ENCODE peak calls at places on chromosomes 7 and 10, in five cellular contexts. K, X, M, Z and L are unnamed samples.

GRCh38 chr7:151890355-151891004 is 13.6 kb upstream of the PRKAG2 start:
- DNase-seq in K (no peak), X (no peak), M (no peak), Z (no peak), L (no peak)

GRCh38 chr7:43868681-43869017 is 668 bp downstream of the MRPS24 start:
- DNase-seq in K (no peak), X (no peak), M (no peak), Z (no peak), L (no peak)

GRCh38 chr10:118698421-118698820 is 56.3 kb downstream of the CACUL1 start:
- DNase-seq in K (no peak), X (peak; percentile 39), M (peak; percentile 88), Z (no peak), L (peak; percentile 87)

GRCh38 chr10:103333934-103334520 is 16.9 kb downstream of the PCGF6 start:
- DNase-seq in K (no peak), X (peak; percentile 58), M (peak; percentile 4), Z (peak; percentile 39), L (no peak)

GRCh38 chr7:24755541-24756416 is 1.5 kb downstream of the GSDME start:
- DNase-seq in K (no peak), X (peak; percentile 79), M (peak; percentile 12), Z (no peak), L (no peak)

GRCh38 chr7:30986738-30987137 is 23.0 kb downstream of the GHRHR start:
- DNase-seq in K (no peak), X (no peak), M (no peak), Z (peak; percentile 65), L (no peak)

GRCh38 chr7:40760997-40761396 is 626.2 kb downstream of the SUGCT start:
- DNase-seq in K (no peak), X (no peak), M (no peak), Z (no peak), L (no peak)

GRCh38 chr7:91266067-91266930 is 2.1 kb downstream of the FZD1 start:
- DNase-seq in K (peak; percentile 40), X (no peak), M (no peak), Z (peak; percentile 45), L (no peak)

GRCh38 chr7:77995717-77996116 is 197.1 kb downstream of the PHTF2 start:
- DNase-seq in K (no peak), X (no peak), M (no peak), Z (peak; percentile 74), L (no peak)

GRCh38 chr7:44134943-44135628 is 6.0 kb downstream of the MYL7 start:
- DNase-seq in K (no peak), X (no peak), M (no peak), Z (no peak), L (no peak)

GRCh38 chr10:102602272-102603045 is 41.8 kb upstream of the TRIM8 start:
- DNase-seq in K (no peak), X (no peak), M (no peak), Z (no peak), L (no peak)

GRCh38 chr7:107049480-107049879 is 5.0 kb downstream of the PRKAR2B start:
- DNase-seq in K (no peak), X (no peak), M (no peak), Z (no peak), L (no peak)

GRCh38 chr7:45151967-45152366 is 5.6 kb upstream of the RAMP3 start:
- DNase-seq in K (no peak), X (no peak), M (no peak), Z (no peak), L (no peak)

GRCh38 chr7:90655566-90655965 is 59.4 kb downstream of the CDK14 start:
- DNase-seq in K (no peak), X (peak; percentile 82), M (no peak), Z (no peak), L (no peak)

GRCh38 chr7:47285860-47286491 is 295.9 kb downstream of the TNS3 start:
- DNase-seq in K (no peak), X (no peak), M (no peak), Z (peak; percentile 16), L (no peak)

GRCh38 chr7:39650676-39651075 is 27.3 kb downstream of the RALA start:
- DNase-seq in K (no peak), X (no peak), M (no peak), Z (no peak), L (no peak)

GRCh38 chr10:91880310-91880709 is 29.0 kb downstream of the FGFBP3 start:
- DNase-seq in K (no peak), X (peak; percentile 70), M (no peak), Z (peak; percentile 44), L (no peak)

GRCh38 chr10:16519908-16520861 is 1.5 kb downstream of the C1QL3 start:
- DNase-seq in K (no peak), X (no peak), M (no peak), Z (peak; percentile 59), L (no peak)

GRCh38 chr10:68895041-68895440 is 6.1 kb upstream of the DDX50 start:
- DNase-seq in K (no peak), X (no peak), M (no peak), Z (no peak), L (no peak)

GRCh38 chr7:28409716-28410627 is 2.3 kb upstream of the CREB5 start:
- DNase-seq in K (peak; percentile 39), X (peak; percentile 26), M (no peak), Z (peak; percentile 81), L (no peak)

GRCh38 chr7:151351967-151352366 is 10.4 kb downstream of the NUB1 start:
- DNase-seq in K (no peak), X (no peak), M (peak; percentile 72), Z (no peak), L (peak; percentile 78)

GRCh38 chr7:80681272-80681885 is 42.9 kb downstream of the CD36 start:
- DNase-seq in K (no peak), X (peak; percentile 55), M (no peak), Z (peak; percentile 14), L (no peak)

GRCh38 chr10:124732931-124733536 is 11.1 kb downstream of the FAM53B start:
- DNase-seq in K (peak; percentile 83), X (no peak), M (no peak), Z (no peak), L (peak; percentile 74)
- H3K4me1 ChIP-seq in K (peaks cover 88% of the 10 kb centered on the region), X (peaks cover 11% of the 10 kb centered on the region), M (peaks cover 98% of the 10 kb centered on the region), Z (peaks cover 20% of the 10 kb centered on the region), L (peaks cover 100% of the 10 kb centered on the region)

GRCh38 chr10:117240730-117241529 is at the start of gene SLC18A2:
- DNase-seq in K (no peak), X (no peak), M (no peak), Z (peak; percentile 78), L (no peak)
- H3K4me3 ChIP-seq in K (no peak within 1 kb of the TSS), X (peak within 1 kb of the TSS; percentile 55), M (no peak within 1 kb of the TSS), Z (peak within 1 kb of the TSS; percentile 77), L (no peak within 1 kb of the TSS)

GRCh38 chr10:32982911-32983310 is 24.9 kb upstream of the ITGB1 start:
- DNase-seq in K (no peak), X (peak; percentile 47), M (no peak), Z (no peak), L (no peak)

GRCh38 chr10:32984003-32984600 is 26.1 kb upstream of the ITGB1 start:
- DNase-seq in K (no peak), X (no peak), M (no peak), Z (no peak), L (no peak)

GRCh38 chr10:32982293-32982709 is 24.3 kb upstream of the ITGB1 start:
- DNase-seq in K (no peak), X (peak; percentile 98), M (no peak), Z (no peak), L (no peak)

GRCh38 chr10:32981760-32982159 is 23.7 kb upstream of the ITGB1 start:
- DNase-seq in K (no peak), X (peak; percentile 92), M (no peak), Z (no peak), L (peak; percentile 49)

DNA sequence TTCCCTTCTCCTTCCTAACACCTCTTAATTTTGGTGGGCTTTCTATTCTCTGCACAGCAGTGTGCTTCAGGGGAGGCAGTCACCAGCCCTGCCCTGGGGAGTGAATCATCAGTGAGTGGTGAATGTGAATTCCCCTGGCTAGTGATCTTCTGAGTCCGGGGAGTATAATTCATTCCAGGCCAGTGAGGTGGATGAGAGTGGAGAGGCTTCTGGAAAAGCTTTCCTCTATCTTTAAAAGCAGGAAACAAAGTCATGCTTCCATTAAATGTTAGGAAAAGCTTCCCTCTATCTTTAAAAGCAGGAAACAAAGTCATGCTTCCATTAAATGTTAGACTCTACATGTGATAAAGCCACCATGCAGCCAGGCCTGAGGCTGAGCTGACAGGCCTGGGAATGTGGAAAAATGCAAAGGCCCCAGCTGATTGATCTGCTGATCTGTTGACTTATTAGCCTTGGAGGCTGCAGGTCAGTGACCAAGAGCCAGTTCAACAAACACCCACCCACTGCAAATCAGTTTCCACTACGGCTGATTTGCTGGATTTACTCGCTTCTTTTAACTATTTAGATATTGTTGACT is 25.4 kb upstream of the ITGB1 start:
- DNase-seq in K (no peak), X (peak; percentile 98), M (no peak), Z (no peak), L (peak; percentile 45)
- H3K4me1 ChIP-seq in K (peaks cover 63% of the 10 kb centered on the region), X (peaks cover 72% of the 10 kb centered on the region), M (peaks cover 32% of the 10 kb centered on the region), Z (peaks cover 25% of the 10 kb centered on the region), L (peaks cover 37% of the 10 kb centered on the region)

DNA sequence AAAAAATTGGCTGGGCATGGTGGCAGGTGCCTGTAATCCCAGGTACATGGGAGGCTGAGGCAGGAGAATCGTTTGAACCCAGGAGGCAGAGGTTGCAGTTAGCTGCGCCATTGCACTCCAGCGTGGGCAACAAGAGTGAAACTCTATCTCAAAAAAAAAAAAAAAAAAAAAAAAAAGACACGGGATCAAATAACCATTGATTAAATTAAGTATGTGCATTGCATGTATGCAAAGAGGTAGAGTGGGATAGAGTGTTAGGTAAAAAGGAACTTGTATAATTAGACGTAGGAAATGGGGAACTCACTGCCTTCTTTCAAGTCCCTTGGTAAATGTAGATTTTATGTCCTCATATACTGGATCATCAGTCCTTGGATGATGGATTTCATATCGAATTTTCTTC is 13.1 kb downstream of the VCL start:
- DNase-seq in K (no peak), X (no peak), M (no peak), Z (no peak), L (no peak)
- H3K4me3 ChIP-seq in K (no peak overlapping the region), X (peak overlapping the region; percentile 1), M (no peak overlapping the region), Z (no peak overlapping the region), L (no peak overlapping the region)

DNA sequence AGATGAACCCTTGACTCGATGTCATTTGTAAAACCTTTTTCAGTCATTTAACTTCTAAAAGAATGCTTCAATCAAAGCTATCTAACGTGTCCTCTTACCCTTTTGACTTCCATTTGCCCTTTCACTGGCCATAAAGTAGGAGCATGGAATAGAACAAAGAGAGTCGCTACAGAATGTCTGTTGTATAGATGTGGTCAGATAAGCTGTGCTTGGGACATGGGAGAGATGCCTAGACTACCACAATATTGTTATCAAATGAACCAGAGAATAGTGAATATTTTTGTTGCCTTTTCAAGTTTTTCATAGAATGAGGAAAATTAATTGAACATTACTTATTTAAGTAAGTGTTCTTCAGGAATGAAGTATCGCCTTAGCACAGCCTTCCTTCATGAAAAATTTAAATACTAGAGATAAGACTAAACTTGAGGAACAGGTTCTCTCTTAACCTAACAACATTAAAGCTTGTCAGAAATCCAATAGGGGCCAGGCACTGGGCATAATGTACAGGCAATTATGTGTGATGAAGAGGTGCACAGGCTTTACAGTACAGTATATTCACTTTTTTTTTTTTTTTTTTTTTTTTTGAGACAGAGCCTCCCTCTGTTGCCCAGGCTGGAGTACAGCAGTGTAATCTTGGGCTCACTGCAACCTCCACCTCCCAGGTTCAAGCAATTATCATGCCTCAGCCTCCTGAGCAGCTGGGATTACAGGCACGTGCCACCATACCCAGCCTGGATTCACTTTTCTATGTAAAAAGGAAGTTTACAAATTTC is 7.5 kb upstream of the KMT2E start:
- DNase-seq in K (no peak), X (peak; percentile 51), M (no peak), Z (no peak), L (no peak)
- H3K4me1 ChIP-seq in K (peaks cover 97% of the 10 kb centered on the region), X (peaks cover 47% of the 10 kb centered on the region), M (peaks cover 70% of the 10 kb centered on the region), Z (peaks cover 18% of the 10 kb centered on the region), L (peaks cover 80% of the 10 kb centered on the region)

GRCh38 chr10:86936661-86937501 is 20.5 kb downstream of the MMRN2 start:
- DNase-seq in K (no peak), X (no peak), M (no peak), Z (no peak), L (no peak)
- H3K4me3 ChIP-seq in K (no peak overlapping the region), X (no peak overlapping the region), M (no peak overlapping the region), Z (no peak overlapping the region), L (no peak overlapping the region)